ENCODE peak calls at places on chromosomes 13 and 19, in seven cellular contexts. W, K, Y, Q, S, L and O are unnamed samples.
A peak's percentile ranks its signal among the peaks of the same experiment; 100 is the strongest.

GRCh38 chr19:44869728-44870470 is 21.2 kb upstream of the TOMM40 start:
- DNase-seq in W (no peak), K (no peak), Y (no peak), Q (no peak), S (peak; percentile 73), L (no peak), O (no peak)

GRCh38 chr19:34365463-34366401 is 736 bp downstream of the GPI start:
- DNase-seq in W (peak; percentile 28), K (peak; percentile 57), Y (no peak), Q (peak; percentile 22), S (peak; percentile 55), L (peak; percentile 19), O (no peak)

GRCh38 chr19:13212759-13213330 is 62.6 kb downstream of the IER2 start:
- DNase-seq in W (peak; percentile 40), K (peak; percentile 74), Y (peak; percentile 80), Q (peak; percentile 78), S (peak; percentile 81), L (no peak), O (no peak)

GRCh38 chr13:72850959-72851677 is 69.2 kb downstream of the PIBF1 start:
- DNase-seq in W (no peak), K (peak; percentile 3), Y (no peak), Q (no peak), S (no peak), L (no peak), O (no peak)

GRCh38 chr19:52518646-52519045 is 8.8 kb upstream of the ZNF808 start:
- DNase-seq in W (no peak), K (no peak), Y (no peak), Q (no peak), S (no peak), L (no peak), O (no peak)

GRCh38 chr13:39385154-39385553 is 217.8 kb downstream of the LHFPL6 start:
- DNase-seq in W (no peak), K (no peak), Y (no peak), Q (no peak), S (no peak), L (no peak), O (no peak)

GRCh38 chr19:49331616-49332055 is 3.6 kb upstream of the CD37 start:
- DNase-seq in W (no peak), K (peak; percentile 64), Y (peak; percentile 72), Q (peak; percentile 71), S (no peak), L (no peak), O (peak; percentile 68)

GRCh38 chr19:55165952-55166529 is 372 bp downstream of the DNAAF3 start:
- DNase-seq in W (peak; percentile 75), K (peak; percentile 97), Y (no peak), Q (peak; percentile 88), S (no peak), L (peak; percentile 11), O (peak; percentile 55)

GRCh38 chr19:4077800-4078683 is 11.3 kb upstream of the ZBTB7A start:
- DNase-seq in W (peak; percentile 66), K (no peak), Y (peak; percentile 67), Q (peak; percentile 79), S (peak; percentile 87), L (no peak), O (no peak)

GRCh38 chr13:26476744-26477129 is 80.7 kb upstream of the WASF3 start:
- DNase-seq in W (no peak), K (no peak), Y (no peak), Q (no peak), S (no peak), L (no peak), O (no peak)

GRCh38 chr13:44031555-44031954 is 151.9 kb downstream of the LACC1 start:
- DNase-seq in W (no peak), K (no peak), Y (no peak), Q (no peak), S (no peak), L (no peak), O (no peak)

GRCh38 chr19:12792048-12792852 is 964 bp downstream of the JUNB start:
- DNase-seq in W (peak; percentile 91), K (peak; percentile 76), Y (peak; percentile 80), Q (peak; percentile 93), S (peak; percentile 90), L (peak; percentile 61), O (no peak)

GRCh38 chr19:43780706-43781525 is at the start of gene KCNN4:
- DNase-seq in W (peak; percentile 82), K (no peak), Y (peak; percentile 87), Q (peak; percentile 70), S (no peak), L (no peak), O (no peak)

GRCh38 chr19:52658595-52658994 is 20.4 kb upstream of the ZNF83 start:
- DNase-seq in W (no peak), K (no peak), Y (no peak), Q (no peak), S (no peak), L (no peak), O (no peak)

GRCh38 chr19:29813665-29814064 is 1.9 kb downstream of the CCNE1 start:
- DNase-seq in W (no peak), K (no peak), Y (no peak), Q (no peak), S (no peak), L (no peak), O (no peak)

GRCh38 chr19:1168877-1169791 is 4.9 kb downstream of the SBNO2 start:
- DNase-seq in W (no peak), K (no peak), Y (no peak), Q (peak; percentile 87), S (peak; percentile 56), L (no peak), O (no peak)

GRCh38 chr13:25920931-25921330 is 130.9 kb downstream of the SHISA2 start:
- DNase-seq in W (no peak), K (no peak), Y (no peak), Q (no peak), S (no peak), L (no peak), O (no peak)

GRCh38 chr19:7849631-7850428 is 19.8 kb downstream of the EVI5L start:
- DNase-seq in W (no peak), K (no peak), Y (no peak), Q (no peak), S (no peak), L (peak; percentile 12), O (no peak)

GRCh38 chr19:16371540-16371986 is 46.9 kb downstream of the KLF2 start:
- DNase-seq in W (peak; percentile 89), K (no peak), Y (peak; percentile 93), Q (peak; percentile 95), S (peak; percentile 88), L (no peak), O (no peak)

GRCh38 chr19:46609511-46610412 is 8.6 kb downstream of the CALM3 start:
- DNase-seq in W (no peak), K (no peak), Y (no peak), Q (no peak), S (peak; percentile 28), L (no peak), O (no peak)

GRCh38 chr19:58572026-58572817 is 913 bp downstream of the MZF1 start:
- DNase-seq in W (no peak), K (peak; percentile 23), Y (no peak), Q (no peak), S (no peak), L (no peak), O (no peak)

GRCh38 chr13:113273856-113274590 is 23.0 kb upstream of the LAMP1 start:
- DNase-seq in W (no peak), K (no peak), Y (no peak), Q (no peak), S (peak; percentile 71), L (no peak), O (no peak)

GRCh38 chr19:7679017-7679720 is 1.5 kb upstream of the TRAPPC5 start:
- DNase-seq in W (peak; percentile 60), K (no peak), Y (peak; percentile 88), Q (peak; percentile 73), S (peak; percentile 63), L (peak; percentile 0), O (peak; percentile 18)

GRCh38 chr19:1914826-1915341 is 9.7 kb downstream of the ADAT3 start:
- DNase-seq in W (no peak), K (no peak), Y (no peak), Q (no peak), S (no peak), L (no peak), O (no peak)

GRCh38 chr13:110245421-110245899 is 61.5 kb downstream of the COL4A1 start:
- DNase-seq in W (no peak), K (no peak), Y (no peak), Q (no peak), S (no peak), L (no peak), O (no peak)

GRCh38 chr19:15249912-15250634 is 17.8 kb upstream of the EPHX3 start:
- DNase-seq in W (no peak), K (peak; percentile 24), Y (no peak), Q (no peak), S (no peak), L (no peak), O (peak; percentile 19)

GRCh38 chr13:42484396-42484795 is 89.6 kb upstream of the TNFSF11 start:
- DNase-seq in W (no peak), K (no peak), Y (no peak), Q (no peak), S (no peak), L (no peak), O (no peak)

GRCh38 chr19:28465317-28466086 is 747.4 kb downstream of the UQCRFS1 start:
- DNase-seq in W (no peak), K (no peak), Y (no peak), Q (peak; percentile 56), S (no peak), L (no peak), O (no peak)

GRCh38 chr13:73730014-73730413 is 404.2 kb downstream of the KLF12 start:
- DNase-seq in W (no peak), K (no peak), Y (no peak), Q (no peak), S (no peak), L (no peak), O (no peak)

GRCh38 chr19:34676697-34677385 is at the start of gene SCGB2B2:
- DNase-seq in W (no peak), K (no peak), Y (no peak), Q (peak; percentile 78), S (peak; percentile 61), L (peak; percentile 97), O (peak; percentile 78)

GRCh38 chr19:45100797-45101196 is 7.8 kb downstream of the PPP1R37 start:
- DNase-seq in W (no peak), K (no peak), Y (no peak), Q (no peak), S (no peak), L (no peak), O (no peak)

GRCh38 chr19:55225415-55225958 is 3.1 kb downstream of the TMEM86B start:
- DNase-seq in W (no peak), K (no peak), Y (no peak), Q (no peak), S (no peak), L (no peak), O (no peak)

GRCh38 chr19:40266111-40266510 is 19.0 kb downstream of the AKT2 start:
- DNase-seq in W (no peak), K (no peak), Y (no peak), Q (no peak), S (peak; percentile 40), L (no peak), O (no peak)

GRCh38 chr19:47272448-47273312 is 2.0 kb upstream of the INAFM1 start:
- DNase-seq in W (no peak), K (peak; percentile 63), Y (no peak), Q (no peak), S (peak; percentile 63), L (peak; percentile 53), O (no peak)

GRCh38 chr19:58182577-58182988 is 278 bp upstream of the ZNF274 start:
- DNase-seq in W (no peak), K (no peak), Y (peak; percentile 94), Q (no peak), S (no peak), L (no peak), O (no peak)